ENCODE peak calls at places on chromosome 16, in four cellular contexts. One of them, this sample, is unnamed.
A peak's percentile ranks its signal among the peaks of the same experiment; 100 is the strongest.

GRCh38 chr16:883340-883739 is 82.8 kb upstream of the GNG13 start:
- DNase-seq in stimulated activated CD4-positive, alpha-beta T cell treated with anti-CD3 and anti-CD28 coated beads, Interleukin-15, amount 100 ng/mL, for 1 hour: no peak
- DNase-seq in central memory CD4-positive, alpha-beta T cell: no peak
- DNase-seq in activated CD4-positive, alpha-beta T cell treated with anti-CD3 and anti-CD28 coated beads for 24 hours: no peak
- DNase-seq in this sample: no peak

GRCh38 chr16:31143036-31143888 is 6.6 kb downstream of the PRSS36 start:
- DNase-seq in stimulated activated CD4-positive, alpha-beta T cell treated with anti-CD3 and anti-CD28 coated beads, Interleukin-15, amount 100 ng/mL, for 1 hour: no peak
- DNase-seq in activated CD4-positive, alpha-beta T cell treated with anti-CD3 and anti-CD28 coated beads for 24 hours: no peak
- DNase-seq in central memory CD4-positive, alpha-beta T cell: no peak
- DNase-seq in this sample: no peak

GRCh38 chr16:84785843-84786538 is 33.8 kb upstream of the CRISPLD2 start:
- DNase-seq in stimulated activated CD4-positive, alpha-beta T cell treated with anti-CD3 and anti-CD28 coated beads, Interleukin-15, amount 100 ng/mL, for 1 hour: no peak
- DNase-seq in activated CD4-positive, alpha-beta T cell treated with anti-CD3 and anti-CD28 coated beads for 24 hours: no peak
- DNase-seq in central memory CD4-positive, alpha-beta T cell: no peak
- DNase-seq in this sample: no peak

GRCh38 chr16:57514371-57514770 is 22.0 kb downstream of the CCDC102A start:
- DNase-seq in stimulated activated CD4-positive, alpha-beta T cell treated with anti-CD3 and anti-CD28 coated beads, Interleukin-15, amount 100 ng/mL, for 1 hour: no peak
- DNase-seq in central memory CD4-positive, alpha-beta T cell: no peak
- DNase-seq in activated CD4-positive, alpha-beta T cell treated with anti-CD3 and anti-CD28 coated beads for 24 hours: no peak
- DNase-seq in this sample: no peak

GRCh38 chr16:1152123-1152638 is 725 bp upstream of the CACNA1H start:
- DNase-seq in activated CD4-positive, alpha-beta T cell treated with anti-CD3 and anti-CD28 coated beads for 24 hours: peak; percentile 14
- DNase-seq in central memory CD4-positive, alpha-beta T cell: peak; percentile 53
- DNase-seq in stimulated activated CD4-positive, alpha-beta T cell treated with anti-CD3 and anti-CD28 coated beads, Interleukin-15, amount 100 ng/mL, for 1 hour: peak; percentile 10
- DNase-seq in this sample: peak; percentile 66

GRCh38 chr16:70470141-70470926 is 15.9 kb downstream of the FCSK start:
- DNase-seq in activated CD4-positive, alpha-beta T cell treated with anti-CD3 and anti-CD28 coated beads for 24 hours: no peak
- DNase-seq in stimulated activated CD4-positive, alpha-beta T cell treated with anti-CD3 and anti-CD28 coated beads, Interleukin-15, amount 100 ng/mL, for 1 hour: no peak
- DNase-seq in central memory CD4-positive, alpha-beta T cell: no peak
- DNase-seq in this sample: no peak

GRCh38 chr16:27583634-27584033 is 33.7 kb downstream of the KATNIP start:
- DNase-seq in central memory CD4-positive, alpha-beta T cell: no peak
- DNase-seq in activated CD4-positive, alpha-beta T cell treated with anti-CD3 and anti-CD28 coated beads for 24 hours: no peak
- DNase-seq in stimulated activated CD4-positive, alpha-beta T cell treated with anti-CD3 and anti-CD28 coated beads, Interleukin-15, amount 100 ng/mL, for 1 hour: no peak
- DNase-seq in this sample: no peak

GRCh38 chr16:85639529-85640253 is 26.6 kb downstream of the GSE1 start:
- DNase-seq in central memory CD4-positive, alpha-beta T cell: no peak
- DNase-seq in activated CD4-positive, alpha-beta T cell treated with anti-CD3 and anti-CD28 coated beads for 24 hours: no peak
- DNase-seq in stimulated activated CD4-positive, alpha-beta T cell treated with anti-CD3 and anti-CD28 coated beads, Interleukin-15, amount 100 ng/mL, for 1 hour: no peak
- DNase-seq in this sample: no peak

GRCh38 chr16:75027520-75028300 is 28.9 kb downstream of the ZNRF1 start:
- DNase-seq in central memory CD4-positive, alpha-beta T cell: no peak
- DNase-seq in activated CD4-positive, alpha-beta T cell treated with anti-CD3 and anti-CD28 coated beads for 24 hours: no peak
- DNase-seq in stimulated activated CD4-positive, alpha-beta T cell treated with anti-CD3 and anti-CD28 coated beads, Interleukin-15, amount 100 ng/mL, for 1 hour: no peak
- DNase-seq in this sample: no peak

GRCh38 chr16:24075929-24076716 is 180.0 kb upstream of the CACNG3 start:
- DNase-seq in activated CD4-positive, alpha-beta T cell treated with anti-CD3 and anti-CD28 coated beads for 24 hours: no peak
- DNase-seq in central memory CD4-positive, alpha-beta T cell: no peak
- DNase-seq in stimulated activated CD4-positive, alpha-beta T cell treated with anti-CD3 and anti-CD28 coated beads, Interleukin-15, amount 100 ng/mL, for 1 hour: no peak
- DNase-seq in this sample: no peak

GRCh38 chr16:89573826-89574680 is 1.5 kb upstream of the CPNE7 start:
- DNase-seq in activated CD4-positive, alpha-beta T cell treated with anti-CD3 and anti-CD28 coated beads for 24 hours: no peak
- DNase-seq in stimulated activated CD4-positive, alpha-beta T cell treated with anti-CD3 and anti-CD28 coated beads, Interleukin-15, amount 100 ng/mL, for 1 hour: no peak
- DNase-seq in central memory CD4-positive, alpha-beta T cell: no peak
- DNase-seq in this sample: no peak

GRCh38 chr16:89049484-89050118 is 44.1 kb upstream of the ACSF3 start:
- DNase-seq in central memory CD4-positive, alpha-beta T cell: no peak
- DNase-seq in stimulated activated CD4-positive, alpha-beta T cell treated with anti-CD3 and anti-CD28 coated beads, Interleukin-15, amount 100 ng/mL, for 1 hour: no peak
- DNase-seq in activated CD4-positive, alpha-beta T cell treated with anti-CD3 and anti-CD28 coated beads for 24 hours: no peak
- DNase-seq in this sample: no peak

GRCh38 chr16:19095699-19096098 is 18.1 kb upstream of the ITPRIPL2 start:
- DNase-seq in stimulated activated CD4-positive, alpha-beta T cell treated with anti-CD3 and anti-CD28 coated beads, Interleukin-15, amount 100 ng/mL, for 1 hour: no peak
- DNase-seq in activated CD4-positive, alpha-beta T cell treated with anti-CD3 and anti-CD28 coated beads for 24 hours: no peak
- DNase-seq in central memory CD4-positive, alpha-beta T cell: no peak
- DNase-seq in this sample: no peak

GRCh38 chr16:86343111-86343642 is 167.2 kb upstream of the FOXF1 start:
- DNase-seq in activated CD4-positive, alpha-beta T cell treated with anti-CD3 and anti-CD28 coated beads for 24 hours: no peak
- DNase-seq in stimulated activated CD4-positive, alpha-beta T cell treated with anti-CD3 and anti-CD28 coated beads, Interleukin-15, amount 100 ng/mL, for 1 hour: no peak
- DNase-seq in central memory CD4-positive, alpha-beta T cell: no peak
- DNase-seq in this sample: no peak

GRCh38 chr16:2954647-2955381 is 9.3 kb upstream of the KREMEN2 start:
- DNase-seq in activated CD4-positive, alpha-beta T cell treated with anti-CD3 and anti-CD28 coated beads for 24 hours: no peak
- DNase-seq in stimulated activated CD4-positive, alpha-beta T cell treated with anti-CD3 and anti-CD28 coated beads, Interleukin-15, amount 100 ng/mL, for 1 hour: no peak
- DNase-seq in central memory CD4-positive, alpha-beta T cell: no peak
- DNase-seq in this sample: no peak

GRCh38 chr16:74201561-74201960 is 95.1 kb upstream of the PSMD7 start:
- DNase-seq in central memory CD4-positive, alpha-beta T cell: no peak
- DNase-seq in activated CD4-positive, alpha-beta T cell treated with anti-CD3 and anti-CD28 coated beads for 24 hours: no peak
- DNase-seq in stimulated activated CD4-positive, alpha-beta T cell treated with anti-CD3 and anti-CD28 coated beads, Interleukin-15, amount 100 ng/mL, for 1 hour: no peak
- DNase-seq in this sample: no peak

GRCh38 chr16:54050281-54051210 is 236.0 kb downstream of the IRX3 start:
- DNase-seq in central memory CD4-positive, alpha-beta T cell: no peak
- DNase-seq in stimulated activated CD4-positive, alpha-beta T cell treated with anti-CD3 and anti-CD28 coated beads, Interleukin-15, amount 100 ng/mL, for 1 hour: no peak
- DNase-seq in activated CD4-positive, alpha-beta T cell treated with anti-CD3 and anti-CD28 coated beads for 24 hours: no peak
- DNase-seq in this sample: no peak

GRCh38 chr16:46862555-46863447 is 21.4 kb upstream of the GPT2 start:
- DNase-seq in stimulated activated CD4-positive, alpha-beta T cell treated with anti-CD3 and anti-CD28 coated beads, Interleukin-15, amount 100 ng/mL, for 1 hour: no peak
- DNase-seq in central memory CD4-positive, alpha-beta T cell: no peak
- DNase-seq in activated CD4-positive, alpha-beta T cell treated with anti-CD3 and anti-CD28 coated beads for 24 hours: no peak
- DNase-seq in this sample: no peak

GRCh38 chr16:70467608-70468007 is 13.2 kb downstream of the FCSK start:
- DNase-seq in activated CD4-positive, alpha-beta T cell treated with anti-CD3 and anti-CD28 coated beads for 24 hours: no peak
- DNase-seq in central memory CD4-positive, alpha-beta T cell: no peak
- DNase-seq in stimulated activated CD4-positive, alpha-beta T cell treated with anti-CD3 and anti-CD28 coated beads, Interleukin-15, amount 100 ng/mL, for 1 hour: no peak
- DNase-seq in this sample: no peak

GRCh38 chr16:89912143-89912542 is 6.5 kb upstream of the MC1R start:
- DNase-seq in central memory CD4-positive, alpha-beta T cell: no peak
- DNase-seq in activated CD4-positive, alpha-beta T cell treated with anti-CD3 and anti-CD28 coated beads for 24 hours: no peak
- DNase-seq in stimulated activated CD4-positive, alpha-beta T cell treated with anti-CD3 and anti-CD28 coated beads, Interleukin-15, amount 100 ng/mL, for 1 hour: no peak
- DNase-seq in this sample: no peak

GRCh38 chr16:340370-341091 is 12.0 kb downstream of the AXIN1 start:
- DNase-seq in activated CD4-positive, alpha-beta T cell treated with anti-CD3 and anti-CD28 coated beads for 24 hours: no peak
- DNase-seq in stimulated activated CD4-positive, alpha-beta T cell treated with anti-CD3 and anti-CD28 coated beads, Interleukin-15, amount 100 ng/mL, for 1 hour: no peak
- DNase-seq in central memory CD4-positive, alpha-beta T cell: no peak
- DNase-seq in this sample: no peak

GRCh38 chr16:24499193-24499814 is 40.1 kb upstream of the RBBP6 start:
- DNase-seq in activated CD4-positive, alpha-beta T cell treated with anti-CD3 and anti-CD28 coated beads for 24 hours: peak; percentile 5
- DNase-seq in central memory CD4-positive, alpha-beta T cell: no peak
- DNase-seq in stimulated activated CD4-positive, alpha-beta T cell treated with anti-CD3 and anti-CD28 coated beads, Interleukin-15, amount 100 ng/mL, for 1 hour: no peak
- DNase-seq in this sample: peak; percentile 84

GRCh38 chr16:66717112-66717675 is 20.7 kb upstream of the CMTM4 start:
- DNase-seq in stimulated activated CD4-positive, alpha-beta T cell treated with anti-CD3 and anti-CD28 coated beads, Interleukin-15, amount 100 ng/mL, for 1 hour: no peak
- DNase-seq in activated CD4-positive, alpha-beta T cell treated with anti-CD3 and anti-CD28 coated beads for 24 hours: no peak
- DNase-seq in central memory CD4-positive, alpha-beta T cell: no peak
- DNase-seq in this sample: no peak

GRCh38 chr16:49048557-49048956 is 233.1 kb downstream of the CBLN1 start:
- DNase-seq in stimulated activated CD4-positive, alpha-beta T cell treated with anti-CD3 and anti-CD28 coated beads, Interleukin-15, amount 100 ng/mL, for 1 hour: no peak
- DNase-seq in central memory CD4-positive, alpha-beta T cell: no peak
- DNase-seq in activated CD4-positive, alpha-beta T cell treated with anti-CD3 and anti-CD28 coated beads for 24 hours: no peak
- DNase-seq in this sample: no peak

GRCh38 chr16:29784901-29785500 is 5.5 kb upstream of the KIF22 start:
- DNase-seq in activated CD4-positive, alpha-beta T cell treated with anti-CD3 and anti-CD28 coated beads for 24 hours: peak; percentile 68
- DNase-seq in central memory CD4-positive, alpha-beta T cell: peak; percentile 65
- DNase-seq in stimulated activated CD4-positive, alpha-beta T cell treated with anti-CD3 and anti-CD28 coated beads, Interleukin-15, amount 100 ng/mL, for 1 hour: peak; percentile 59
- DNase-seq in this sample: no peak

GRCh38 chr16:30409125-30410060 is 2.0 kb downstream of the ZNF771 start:
- DNase-seq in central memory CD4-positive, alpha-beta T cell: peak; percentile 85
- DNase-seq in activated CD4-positive, alpha-beta T cell treated with anti-CD3 and anti-CD28 coated beads for 24 hours: peak; percentile 93
- DNase-seq in stimulated activated CD4-positive, alpha-beta T cell treated with anti-CD3 and anti-CD28 coated beads, Interleukin-15, amount 100 ng/mL, for 1 hour: peak; percentile 88
- DNase-seq in this sample: no peak

GRCh38 chr16:89320717-89321501 is 103.4 kb downstream of the ZNF778 start:
- DNase-seq in activated CD4-positive, alpha-beta T cell treated with anti-CD3 and anti-CD28 coated beads for 24 hours: no peak
- DNase-seq in central memory CD4-positive, alpha-beta T cell: no peak
- DNase-seq in stimulated activated CD4-positive, alpha-beta T cell treated with anti-CD3 and anti-CD28 coated beads, Interleukin-15, amount 100 ng/mL, for 1 hour: no peak
- DNase-seq in this sample: no peak

GRCh38 chr16:85844786-85845185 is 45.3 kb downstream of the COX4I1 start:
- DNase-seq in central memory CD4-positive, alpha-beta T cell: no peak
- DNase-seq in activated CD4-positive, alpha-beta T cell treated with anti-CD3 and anti-CD28 coated beads for 24 hours: no peak
- DNase-seq in stimulated activated CD4-positive, alpha-beta T cell treated with anti-CD3 and anti-CD28 coated beads, Interleukin-15, amount 100 ng/mL, for 1 hour: no peak
- DNase-seq in this sample: no peak

GRCh38 chr16:27526169-27526568 is 23.5 kb downstream of the GTF3C1 start:
- DNase-seq in stimulated activated CD4-positive, alpha-beta T cell treated with anti-CD3 and anti-CD28 coated beads, Interleukin-15, amount 100 ng/mL, for 1 hour: no peak
- DNase-seq in central memory CD4-positive, alpha-beta T cell: no peak
- DNase-seq in activated CD4-positive, alpha-beta T cell treated with anti-CD3 and anti-CD28 coated beads for 24 hours: no peak
- DNase-seq in this sample: no peak

GRCh38 chr16:28538733-28539596 is at the start of gene NUPR1:
- DNase-seq in central memory CD4-positive, alpha-beta T cell: no peak
- DNase-seq in activated CD4-positive, alpha-beta T cell treated with anti-CD3 and anti-CD28 coated beads for 24 hours: no peak
- DNase-seq in stimulated activated CD4-positive, alpha-beta T cell treated with anti-CD3 and anti-CD28 coated beads, Interleukin-15, amount 100 ng/mL, for 1 hour: no peak
- DNase-seq in this sample: no peak

GRCh38 chr16:84806256-84806889 is 13.4 kb upstream of the CRISPLD2 start:
- DNase-seq in central memory CD4-positive, alpha-beta T cell: no peak
- DNase-seq in activated CD4-positive, alpha-beta T cell treated with anti-CD3 and anti-CD28 coated beads for 24 hours: no peak
- DNase-seq in stimulated activated CD4-positive, alpha-beta T cell treated with anti-CD3 and anti-CD28 coated beads, Interleukin-15, amount 100 ng/mL, for 1 hour: no peak
- DNase-seq in this sample: no peak

GRCh38 chr16:8919934-8920465 is 37.8 kb downstream of the LITAFD start:
- DNase-seq in central memory CD4-positive, alpha-beta T cell: peak; percentile 15
- DNase-seq in activated CD4-positive, alpha-beta T cell treated with anti-CD3 and anti-CD28 coated beads for 24 hours: no peak
- DNase-seq in stimulated activated CD4-positive, alpha-beta T cell treated with anti-CD3 and anti-CD28 coated beads, Interleukin-15, amount 100 ng/mL, for 1 hour: no peak
- DNase-seq in this sample: no peak

GRCh38 chr16:53913082-53913870 is 209.3 kb downstream of the FTO start:
- DNase-seq in activated CD4-positive, alpha-beta T cell treated with anti-CD3 and anti-CD28 coated beads for 24 hours: peak; percentile 3
- DNase-seq in stimulated activated CD4-positive, alpha-beta T cell treated with anti-CD3 and anti-CD28 coated beads, Interleukin-15, amount 100 ng/mL, for 1 hour: no peak
- DNase-seq in central memory CD4-positive, alpha-beta T cell: no peak
- DNase-seq in this sample: no peak

GRCh38 chr16:48511071-48511540 is 98.9 kb downstream of the N4BP1 start:
- DNase-seq in central memory CD4-positive, alpha-beta T cell: no peak
- DNase-seq in stimulated activated CD4-positive, alpha-beta T cell treated with anti-CD3 and anti-CD28 coated beads, Interleukin-15, amount 100 ng/mL, for 1 hour: no peak
- DNase-seq in activated CD4-positive, alpha-beta T cell treated with anti-CD3 and anti-CD28 coated beads for 24 hours: no peak
- DNase-seq in this sample: no peak

GRCh38 chr16:49484454-49484853 is 110.8 kb downstream of the C16orf78 start:
- DNase-seq in central memory CD4-positive, alpha-beta T cell: no peak
- DNase-seq in stimulated activated CD4-positive, alpha-beta T cell treated with anti-CD3 and anti-CD28 coated beads, Interleukin-15, amount 100 ng/mL, for 1 hour: no peak
- DNase-seq in activated CD4-positive, alpha-beta T cell treated with anti-CD3 and anti-CD28 coated beads for 24 hours: no peak
- DNase-seq in this sample: no peak

GRCh38 chr16:57639172-57639571 is 10.7 kb downstream of the ADGRG1 start:
- DNase-seq in stimulated activated CD4-positive, alpha-beta T cell treated with anti-CD3 and anti-CD28 coated beads, Interleukin-15, amount 100 ng/mL, for 1 hour: no peak
- DNase-seq in central memory CD4-positive, alpha-beta T cell: no peak
- DNase-seq in activated CD4-positive, alpha-beta T cell treated with anti-CD3 and anti-CD28 coated beads for 24 hours: no peak
- DNase-seq in this sample: peak; percentile 57

This sample was measured in D721Med.